ENCODE peak calls at places on chromosomes 4 and X, in eight cellular contexts. One of them, this sample, is unnamed.

GRCh38 chrX:145715641-145716138 is 101.9 kb upstream of the SLITRK2 start:
- DNase-seq in NCI-H2029: no peak
- DNase-seq in activated T-helper 9 cell treated with anti-CD3 and anti-CD28 coated beads, Interleukin-2, amount 50 U/mL, for 16 hours: no peak
- DNase-seq in NCI-H1048: no peak
- DNase-seq in substantia nigra: no peak
- DNase-seq in Ammon's horn: no peak
- DNase-seq in upper lobe of right lung: no peak
- DNase-seq in GM04504: no peak
- DNase-seq in this sample: no peak

GRCh38 chrX:9302400-9302799 is 162.5 kb upstream of the TBL1X start:
- DNase-seq in NCI-H2029: no peak
- DNase-seq in activated T-helper 9 cell treated with anti-CD3 and anti-CD28 coated beads, Interleukin-2, amount 50 U/mL, for 16 hours: no peak
- DNase-seq in NCI-H1048: no peak
- DNase-seq in substantia nigra: no peak
- DNase-seq in Ammon's horn: peak
- DNase-seq in upper lobe of right lung: no peak
- DNase-seq in GM04504: no peak
- DNase-seq in this sample: no peak

GRCh38 chr4:98447648-98448047 is 186.5 kb downstream of the RAP1GDS1 start:
- DNase-seq in NCI-H2029: no peak
- DNase-seq in activated T-helper 9 cell treated with anti-CD3 and anti-CD28 coated beads, Interleukin-2, amount 50 U/mL, for 16 hours: no peak
- DNase-seq in NCI-H1048: no peak
- DNase-seq in substantia nigra: no peak
- DNase-seq in Ammon's horn: no peak
- DNase-seq in upper lobe of right lung: no peak
- DNase-seq in GM04504: no peak
- DNase-seq in this sample: no peak

GRCh38 chr4:186554485-186554884 is 882 bp downstream of the MTNR1A start:
- DNase-seq in NCI-H2029: peak
- DNase-seq in activated T-helper 9 cell treated with anti-CD3 and anti-CD28 coated beads, Interleukin-2, amount 50 U/mL, for 16 hours: no peak
- DNase-seq in NCI-H1048: no peak
- DNase-seq in substantia nigra: no peak
- DNase-seq in Ammon's horn: peak
- DNase-seq in upper lobe of right lung: no peak
- DNase-seq in GM04504: no peak
- DNase-seq in this sample: no peak

GRCh38 chr4:110735691-110736090 is 112.8 kb upstream of the PITX2 start:
- DNase-seq in NCI-H2029: no peak
- DNase-seq in activated T-helper 9 cell treated with anti-CD3 and anti-CD28 coated beads, Interleukin-2, amount 50 U/mL, for 16 hours: no peak
- DNase-seq in NCI-H1048: no peak
- DNase-seq in substantia nigra: no peak
- DNase-seq in Ammon's horn: no peak
- DNase-seq in upper lobe of right lung: no peak
- DNase-seq in GM04504: no peak
- DNase-seq in this sample: no peak

GRCh38 chr4:11009281-11009680 is 324.7 kb upstream of the CLNK start:
- DNase-seq in NCI-H2029: no peak
- DNase-seq in activated T-helper 9 cell treated with anti-CD3 and anti-CD28 coated beads, Interleukin-2, amount 50 U/mL, for 16 hours: no peak
- DNase-seq in NCI-H1048: no peak
- DNase-seq in substantia nigra: no peak
- DNase-seq in Ammon's horn: no peak
- DNase-seq in upper lobe of right lung: no peak
- DNase-seq in GM04504: no peak
- DNase-seq in this sample: no peak

GRCh38 chr4:17092990-17093880 is 194.8 kb upstream of the LDB2 start:
- DNase-seq in NCI-H2029: no peak
- DNase-seq in activated T-helper 9 cell treated with anti-CD3 and anti-CD28 coated beads, Interleukin-2, amount 50 U/mL, for 16 hours: no peak
- DNase-seq in NCI-H1048: no peak
- DNase-seq in substantia nigra: no peak
- DNase-seq in Ammon's horn: no peak
- DNase-seq in upper lobe of right lung: no peak
- DNase-seq in GM04504: no peak
- DNase-seq in this sample: no peak

GRCh38 chrX:151762802-151763201 is 28.3 kb downstream of the CNGA2 start:
- DNase-seq in NCI-H2029: no peak
- DNase-seq in activated T-helper 9 cell treated with anti-CD3 and anti-CD28 coated beads, Interleukin-2, amount 50 U/mL, for 16 hours: no peak
- DNase-seq in NCI-H1048: no peak
- DNase-seq in substantia nigra: no peak
- DNase-seq in Ammon's horn: no peak
- DNase-seq in upper lobe of right lung: no peak
- DNase-seq in GM04504: no peak
- DNase-seq in this sample: no peak

GRCh38 chrX:20432048-20432447 is 165.3 kb upstream of the RPS6KA3 start:
- DNase-seq in NCI-H2029: no peak
- DNase-seq in activated T-helper 9 cell treated with anti-CD3 and anti-CD28 coated beads, Interleukin-2, amount 50 U/mL, for 16 hours: no peak
- DNase-seq in NCI-H1048: no peak
- DNase-seq in substantia nigra: no peak
- DNase-seq in Ammon's horn: no peak
- DNase-seq in upper lobe of right lung: no peak
- DNase-seq in GM04504: no peak
- DNase-seq in this sample: no peak

This sample was measured in keratinocyte.